ENCODE peak calls at places on chromosomes 6 and 20, in seven cellular contexts. J, W, E, I, N, R and D are unnamed samples.
A peak's percentile ranks its signal among the peaks of the same experiment; 100 is the strongest.

GRCh38 chr6:108222504-108222903 is 38.3 kb downstream of the SNX3 start:
- DNase-seq in J (peak; percentile 64), R (no peak), I (no peak), W (no peak), E (no peak), N (no peak), D (no peak)

GRCh38 chr6:169130111-169130510 is 123.5 kb downstream of the THBS2 start:
- DNase-seq in N (no peak), E (no peak), W (no peak), I (no peak), J (no peak), R (no peak), D (no peak)

GRCh38 chr20:46752639-46753235 is 43.3 kb downstream of the SLC2A10 start:
- DNase-seq in N (peak; percentile 53), W (peak; percentile 73), J (peak; percentile 59), I (peak; percentile 43), R (peak; percentile 7), E (peak; percentile 81), D (peak; percentile 88)

GRCh38 chr6:16540804-16541752 is 220.2 kb downstream of the ATXN1 start:
- DNase-seq in J (no peak), E (peak; percentile 54), N (no peak), I (no peak), R (no peak), W (peak; percentile 70), D (no peak)

GRCh38 chr20:44247131-44247571 is at the start of gene GDAP1L1:
- DNase-seq in J (no peak), R (no peak), W (no peak), E (no peak), I (no peak), N (no peak), D (peak; percentile 15)

GRCh38 chr6:36834576-36835293 is 4.5 kb downstream of the CPNE5 start:
- DNase-seq in R (no peak), N (no peak), E (peak; percentile 41), J (no peak), W (no peak), I (no peak), D (no peak)

GRCh38 chr6:44676826-44677433 is 289.4 kb downstream of the CDC5L start:
- DNase-seq in R (no peak), W (no peak), I (no peak), N (no peak), E (no peak), J (no peak), D (no peak)

GRCh38 chr20:438581-439469 is 23.5 kb downstream of the TBC1D20 start:
- DNase-seq in E (peak; percentile 48), I (no peak), J (no peak), W (no peak), R (no peak), N (no peak), D (no peak)

GRCh38 chr20:32970115-32970972 is 33.9 kb downstream of the SUN5 start:
- DNase-seq in W (peak; percentile 57), I (no peak), R (no peak), N (no peak), E (peak; percentile 6), J (no peak), D (no peak)

GRCh38 chr6:52284131-52284459 is 447 bp downstream of the MCM3 start:
- DNase-seq in W (peak; percentile 68), N (peak; percentile 48), I (peak; percentile 77), J (peak; percentile 29), E (peak; percentile 69), R (no peak), D (no peak)

GRCh38 chr6:113591896-113592827 is 265.0 kb upstream of the MARCKS start:
- DNase-seq in E (no peak), J (peak; percentile 55), N (no peak), I (peak; percentile 87), R (no peak), W (no peak), D (peak; percentile 64)